ENCODE peak calls at places on chromosomes 6 and 20, in eight cellular contexts. P is ovary, H is Peyer's patch, K is A549, S is body of pancreas, U is uterus, A is HepG2, G is tibial nerve. B is an unnamed sample.

GRCh38 chr6:16239090-16239797 is 857 bp downstream of the GMPR start:
- DNase-seq in S (peak), U (peak), H (no peak), P (peak), K (no peak), G (peak), A (no peak), B (no peak)

GRCh38 chr20:56540415-56540814 is 7.4 kb downstream of the FAM209B start:
- DNase-seq in H (no peak), U (no peak), K (no peak), S (no peak), P (no peak), G (no peak), A (no peak), B (no peak)

GRCh38 chr6:7115452-7116223 is 7.9 kb downstream of the RREB1 start:
- DNase-seq in A (no peak), G (no peak), U (peak), H (no peak), P (no peak), K (no peak), S (no peak), B (no peak)

GRCh38 chr6:99349620-99350141 is at the start of gene FAXC:
- DNase-seq in G (no peak), P (peak), K (peak), S (peak), A (peak), H (no peak), U (peak), B (no peak)

GRCh38 chr6:108835218-108835850 is 12.9 kb upstream of the ARMC2 start:
- DNase-seq in P (peak), U (peak), K (peak), G (peak), S (peak), H (peak), A (peak), B (peak)

GRCh38 chr20:37395411-37395800 is 49.5 kb downstream of the SRC start:
- DNase-seq in S (no peak), U (no peak), K (no peak), A (no peak), P (no peak), H (no peak), G (no peak), B (no peak)

GRCh38 chr6:125188037-125188436 is 34.5 kb downstream of the TPD52L1 start:
- DNase-seq in K (no peak), S (no peak), G (no peak), H (no peak), P (no peak), U (no peak), A (no peak), B (no peak)

GRCh38 chr6:72619883-72620696 is 1.8 kb upstream of the KCNQ5 start:
- DNase-seq in P (peak), S (peak), H (peak), A (no peak), U (no peak), K (no peak), G (no peak), B (no peak)

GRCh38 chr6:126618639-126619331 is 278.9 kb downstream of the CENPW start:
- DNase-seq in U (no peak), G (no peak), S (no peak), P (no peak), H (no peak), K (no peak), A (no peak), B (no peak)

GRCh38 chr20:44187054-44187762 is at the start of gene JPH2:
- DNase-seq in S (peak), K (peak), A (no peak), U (peak), H (no peak), G (no peak), P (peak), B (no peak)

GRCh38 chr20:22984611-22985010 is 50.5 kb upstream of the SSTR4 start:
- DNase-seq in A (no peak), P (no peak), S (no peak), G (no peak), H (no peak), K (no peak), U (no peak), B (no peak)

GRCh38 chr20:64146301-64146935 is 17.8 kb upstream of the MYT1 start:
- DNase-seq in P (no peak), S (no peak), H (no peak), U (no peak), K (no peak), G (no peak), A (no peak), B (no peak)

GRCh38 chr6:18186033-18186432 is 30.8 kb downstream of the KDM1B start:
- DNase-seq in G (no peak), S (peak), U (no peak), H (no peak), A (no peak), P (no peak), K (no peak), B (no peak)

GRCh38 chr6:159929819-159930218 is 39.0 kb downstream of the MAS1 start:
- DNase-seq in P (peak), G (no peak), U (no peak), A (no peak), H (peak), S (peak), K (no peak), B (no peak)

GRCh38 chr6:17565399-17565798 is 34.7 kb upstream of the FAM8A1 start:
- DNase-seq in K (no peak), A (no peak), U (no peak), P (no peak), S (no peak), G (no peak), H (no peak), B (no peak)

GRCh38 chr6:12717356-12717755 is 789 bp downstream of the PHACTR1 start:
- DNase-seq in K (peak), G (no peak), S (no peak), U (no peak), P (no peak), H (no peak), A (peak), B (no peak)

GRCh38 chr20:36477475-36477874 is 63.8 kb upstream of the MYL9 start:
- DNase-seq in H (no peak), S (no peak), A (no peak), P (no peak), K (no peak), U (no peak), G (no peak), B (no peak)

GRCh38 chr6:9139762-9140161 is 704.4 kb upstream of the SLC35B3 start:
- DNase-seq in K (no peak), P (peak), S (no peak), G (no peak), A (no peak), U (no peak), H (no peak), B (no peak)

GRCh38 chr6:19050765-19051164 is 663.6 kb downstream of the RNF144B start:
- DNase-seq in P (no peak), U (no peak), K (no peak), S (no peak), G (no peak), H (no peak), A (no peak), B (no peak)

GRCh38 chr6:163536770-163537169 is 122.3 kb downstream of the QKI start:
- DNase-seq in P (no peak), H (no peak), S (no peak), K (no peak), U (no peak), A (no peak), G (no peak), B (no peak)

GRCh38 chr6:122161136-122161535 is 238.3 kb upstream of the HSF2 start:
- DNase-seq in K (no peak), H (no peak), G (no peak), S (no peak), U (no peak), P (no peak), A (no peak), B (no peak)

GRCh38 chr6:138098306-138098705 is 8.9 kb downstream of the PERP start:
- DNase-seq in K (no peak), S (no peak), P (no peak), H (no peak), A (no peak), G (no peak), U (no peak), B (no peak)

GRCh38 chr6:14476793-14477531 is 359.4 kb downstream of the CD83 start:
- DNase-seq in K (peak), P (peak), G (peak), H (no peak), U (peak), A (no peak), S (peak), B (no peak)

GRCh38 chr20:37343212-37343993 is 2.5 kb upstream of the SRC start:
- DNase-seq in G (no peak), P (no peak), A (peak), H (no peak), S (peak), K (no peak), U (no peak), B (no peak)

GRCh38 chr6:89371849-89372505 is 19.5 kb upstream of the UBE2J1 start:
- DNase-seq in U (peak), H (peak), G (peak), K (peak), S (peak), P (peak), A (peak), B (peak)

GRCh38 chr20:36917943-36918342 is 33.6 kb downstream of the SAMHD1 start:
- DNase-seq in G (no peak), U (no peak), P (no peak), H (no peak), K (no peak), S (no peak), A (no peak), B (no peak)

GRCh38 chr6:52183131-52183530 is 3.0 kb upstream of the IL17A start:
- DNase-seq in A (no peak), U (no peak), S (no peak), G (no peak), H (no peak), P (no peak), K (no peak), B (no peak)

GRCh38 chr20:25469558-25469957 is 62.1 kb downstream of the GINS1 start:
- DNase-seq in A (no peak), P (no peak), G (no peak), S (no peak), H (no peak), K (no peak), U (no peak), B (no peak)

GRCh38 chr6:142902636-142903053 is 42.3 kb downstream of the HIVEP2 start:
- DNase-seq in U (no peak), S (peak), K (no peak), P (peak), A (peak), H (peak), G (peak), B (no peak)

GRCh38 chr6:113361014-113361645 is 496.0 kb upstream of the MARCKS start:
- DNase-seq in P (no peak), K (no peak), G (no peak), S (no peak), U (no peak), H (no peak), A (peak), B (no peak)

GRCh38 chr6:75268121-75268987 is 16.2 kb downstream of the TMEM30A start:
- DNase-seq in A (no peak), S (no peak), G (no peak), K (no peak), U (no peak), P (no peak), H (no peak), B (no peak)

GRCh38 chr6:63352587-63353281 is 33.0 kb upstream of the LGSN start:
- DNase-seq in K (no peak), A (peak), U (peak), H (peak), P (no peak), S (peak), G (peak), B (no peak)

GRCh38 chr6:165580139-165580538 is 82.9 kb downstream of the PDE10A start:
- DNase-seq in K (no peak), S (no peak), H (no peak), P (no peak), A (no peak), U (no peak), G (no peak), B (no peak)

GRCh38 chr6:154414021-154414813 is 57.6 kb upstream of the IPCEF1 start:
- DNase-seq in S (no peak), G (no peak), K (peak), P (no peak), U (no peak), H (no peak), A (peak), B (no peak)

GRCh38 chr6:168061269-168062210 is 17.5 kb downstream of the FRMD1 start:
- DNase-seq in H (no peak), A (no peak), G (no peak), K (no peak), P (no peak), U (no peak), S (no peak), B (no peak)

GRCh38 chr6:126182650-126183311 is 157.1 kb upstream of the CENPW start:
- DNase-seq in S (no peak), H (no peak), G (no peak), P (no peak), A (peak), U (peak), K (no peak), B (no peak)

GRCh38 chr20:14518648-14519047 is 181.2 kb upstream of the FLRT3 start:
- DNase-seq in P (no peak), S (no peak), U (no peak), G (no peak), A (no peak), K (no peak), H (no peak), B (no peak)

GRCh38 chr6:7557652-7558051 is 16.2 kb downstream of the DSP start:
- DNase-seq in K (no peak), G (no peak), A (no peak), H (no peak), P (no peak), U (no peak), S (no peak), B (no peak)

GRCh38 chr6:136780972-136781371 is 11.3 kb downstream of the MAP3K5 start:
- DNase-seq in H (no peak), K (no peak), U (no peak), A (no peak), P (no peak), S (no peak), G (no peak), B (no peak)

GRCh38 chr6:146876271-146877151 is 277.7 kb downstream of the ADGB start:
- DNase-seq in G (no peak), P (no peak), A (no peak), S (no peak), H (no peak), U (no peak), K (no peak), B (no peak)

GRCh38 chr6:146879406-146880117 is 280.8 kb downstream of the ADGB start:
- DNase-seq in S (no peak), A (no peak), G (no peak), H (no peak), K (no peak), U (no peak), P (no peak), B (no peak)

GRCh38 chr6:146874278-146875018 is 275.7 kb downstream of the ADGB start:
- DNase-seq in P (no peak), S (no peak), K (no peak), H (no peak), A (no peak), U (no peak), G (no peak), B (no peak)

GRCh38 chr6:146878564-146879343 is 280.0 kb downstream of the ADGB start:
- DNase-seq in U (no peak), K (no peak), H (no peak), G (no peak), A (no peak), P (no peak), S (no peak), B (no peak)

GRCh38 chr6:146875927-146876270 is 277.1 kb downstream of the ADGB start:
- DNase-seq in K (no peak), A (no peak), G (no peak), U (no peak), S (no peak), P (no peak), H (no peak), B (no peak)
- TF ChIP-seq POLR2A in K (no peak), A (no peak), G (no peak), U (no peak), S (no peak), P (no peak), H (no peak), B (no peak)

GRCh38 chr20:45968801-45969711 is 2.9 kb downstream of the ZNF335 start:
- DNase-seq in U (no peak), H (no peak), G (no peak), A (no peak), P (no peak), S (no peak), K (no peak), B (no peak)

GRCh38 chr20:45968081-45968671 is 3.8 kb downstream of the ZNF335 start:
- DNase-seq in P (no peak), G (no peak), K (no peak), U (no peak), A (no peak), H (no peak), S (no peak), B (no peak)

GRCh38 chr20:45965169-45966002 is 6.6 kb downstream of the ZNF335 start:
- DNase-seq in U (no peak), K (no peak), A (no peak), G (no peak), S (no peak), H (no peak), P (peak), B (no peak)

GRCh38 chr20:45969712-45970634 is 2.0 kb downstream of the ZNF335 start:
- DNase-seq in U (peak), P (no peak), K (peak), S (peak), H (no peak), G (no peak), A (peak), B (no peak)

DNA sequence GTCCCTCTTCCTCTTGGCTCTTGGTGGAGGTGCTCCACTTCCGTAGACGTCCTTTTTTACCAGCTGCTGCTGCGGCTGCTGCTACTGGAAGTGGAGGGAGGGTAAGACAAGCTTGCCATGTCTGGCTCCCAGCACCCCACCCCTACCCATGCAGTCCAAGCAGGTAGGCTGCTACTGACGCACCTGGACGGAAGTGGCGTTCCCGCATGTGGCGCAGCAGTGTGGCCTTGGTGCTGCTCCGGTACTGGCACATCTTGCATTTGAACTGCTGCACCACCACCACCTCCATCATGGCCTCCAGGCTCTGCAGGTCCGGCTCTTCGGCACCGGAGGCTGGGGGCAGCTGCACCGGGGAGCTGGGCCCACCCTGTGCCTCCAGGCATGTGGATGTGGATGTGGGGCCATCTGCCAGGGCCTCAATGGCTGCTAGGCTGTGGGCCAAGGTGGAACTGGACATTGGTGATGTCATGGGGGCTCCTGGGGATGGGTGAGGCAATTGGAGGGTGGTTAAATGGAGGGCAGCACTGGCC is 4.4 kb downstream of the ZNF335 start:
- DNase-seq in U (no peak), S (no peak), P (no peak), G (no peak), K (no peak), H (no peak), A (no peak), B (no peak)
- TF ChIP-seq POLR2A in U (no peak), S (no peak), P (no peak), G (no peak), K (no peak), H (no peak), A (no peak), B (no peak)

GRCh38 chr6:32973934-32974333 is 5.5 kb downstream of the BRD2 start:
- DNase-seq in U (no peak), P (no peak), K (peak), S (no peak), G (no peak), A (no peak), H (no peak), B (no peak)

GRCh38 chr6:32977272-32977952 is 9.0 kb downstream of the BRD2 start:
- DNase-seq in P (no peak), G (no peak), U (no peak), A (no peak), H (no peak), S (no peak), K (no peak), B (no peak)

GRCh38 chr6:32974541-32975308 is 6.3 kb downstream of the BRD2 start:
- DNase-seq in S (no peak), G (no peak), K (no peak), U (no peak), P (peak), H (no peak), A (no peak), B (no peak)

GRCh38 chr6:32976334-32977069 is 8.1 kb downstream of the BRD2 start:
- DNase-seq in S (no peak), A (no peak), G (no peak), H (no peak), U (no peak), K (no peak), P (no peak), B (no peak)

GRCh38 chr6:32975886-32976285 is 7.5 kb downstream of the BRD2 start:
- DNase-seq in U (no peak), S (no peak), G (no peak), P (no peak), H (no peak), K (no peak), A (no peak), B (no peak)
- TF ChIP-seq POLR2A in U (no peak), S (no peak), G (no peak), P (no peak), H (no peak), K (no peak), A (no peak), B (no peak)

GRCh38 chr6:69796081-69796626 is 656 bp downstream of the LMBRD1 start:
- DNase-seq in S (peak), U (no peak), G (peak), K (peak), P (no peak), A (peak), H (peak), B (no peak)

GRCh38 chr6:69795469-69796080 is 1.2 kb downstream of the LMBRD1 start:
- DNase-seq in K (no peak), P (no peak), H (no peak), G (no peak), S (no peak), A (no peak), U (no peak), B (no peak)

GRCh38 chr6:69801225-69801624 is 4.4 kb upstream of the LMBRD1 start:
- DNase-seq in S (no peak), U (no peak), A (no peak), G (no peak), P (no peak), H (no peak), K (no peak), B (no peak)

GRCh38 chr6:69792292-69792691 is 4.5 kb downstream of the LMBRD1 start:
- DNase-seq in K (no peak), A (no peak), H (no peak), G (no peak), P (no peak), S (no peak), U (no peak), B (no peak)

GRCh38 chr6:69796627-69797390 is at the start of gene LMBRD1:
- DNase-seq in U (peak), S (peak), K (peak), P (peak), H (peak), A (peak), G (peak), B (peak)
- TF ChIP-seq POLR2A in U (peak), S (no peak), K (peak), P (peak), H (no peak), A (peak), G (no peak), B (no peak)

B was measured in esophagus squamous epithelium.